ENCODE peak calls at places on chromosomes 11 and 22, in ten cellular contexts. V is thyroid gland, L is A549, J is transverse colon, O is HCT116, F is gastrocnemius medialis, I is spleen, U is ovary, S is NB4, N is right lobe of liver. X is an unnamed sample.

GRCh38 chr11:90124371-90124770 is 10.1 kb upstream of the NAALAD2 start:
- DNase-seq in J (no peak), O (no peak), L (no peak), I (no peak), F (no peak), U (no peak), N (no peak), S (no peak), V (no peak), X (no peak)

GRCh38 chr11:129425214-129425613 is 49.6 kb downstream of the BARX2 start:
- DNase-seq in V (no peak), J (no peak), F (no peak), O (no peak), N (no peak), I (no peak), S (no peak), U (no peak), L (no peak), X (no peak)

GRCh38 chr22:47030881-47031627 is 268.6 kb downstream of the TBC1D22A start:
- DNase-seq in N (peak), J (peak), S (no peak), O (no peak), L (no peak), F (no peak), I (peak), V (no peak), U (peak), X (no peak)

GRCh38 chr11:105000167-105000566 is 22.8 kb downstream of the CASP5 start:
- DNase-seq in V (no peak), J (no peak), O (peak), F (no peak), I (no peak), S (peak), U (no peak), N (no peak), L (peak), X (no peak)

GRCh38 chr11:12802418-12803085 is 128.3 kb downstream of the TEAD1 start:
- DNase-seq in V (peak), S (no peak), U (peak), J (peak), N (peak), L (peak), O (peak), F (no peak), I (no peak), X (no peak)

GRCh38 chr11:37496196-37496595 is 898.2 kb upstream of the RAG2 start:
- DNase-seq in S (no peak), V (no peak), O (no peak), J (no peak), I (no peak), L (no peak), U (no peak), F (no peak), N (no peak), X (no peak)

GRCh38 chr22:46006379-46007002 is 29.5 kb upstream of the WNT7B start:
- DNase-seq in O (peak), N (peak), L (peak), J (peak), S (peak), V (peak), F (peak), U (peak), I (peak), X (peak)

GRCh38 chr11:104352036-104352435 is 188.1 kb upstream of the PDGFD start:
- DNase-seq in O (no peak), U (no peak), L (no peak), I (no peak), N (no peak), F (no peak), S (no peak), V (no peak), J (no peak), X (no peak)

GRCh38 chr11:128471138-128471661 is 116.2 kb downstream of the ETS1 start:
- DNase-seq in U (peak), I (peak), V (peak), F (no peak), S (peak), L (no peak), J (peak), N (no peak), O (no peak), X (no peak)

GRCh38 chr11:11618973-11619435 is 2.8 kb downstream of the GALNT18 start:
- DNase-seq in L (peak), I (no peak), O (no peak), N (no peak), J (no peak), F (no peak), V (no peak), U (no peak), S (no peak), X (no peak)

GRCh38 chr22:24830205-24830979 is 24.4 kb downstream of the SGSM1 start:
- DNase-seq in J (no peak), U (no peak), I (no peak), V (no peak), L (no peak), F (no peak), S (no peak), O (no peak), N (no peak), X (no peak)

GRCh38 chr11:19690885-19691284 is 21.8 kb upstream of the NAV2 start:
- DNase-seq in I (no peak), J (no peak), L (no peak), N (no peak), S (no peak), F (no peak), O (no peak), U (no peak), V (no peak), X (no peak)

GRCh38 chr22:46085831-46086576 is 64.3 kb upstream of the PPARA start:
- DNase-seq in V (no peak), J (peak), U (peak), I (peak), S (no peak), F (no peak), O (peak), L (peak), N (peak), X (peak)

GRCh38 chr11:68038226-68038717 is 553 bp upstream of the TCIRG1 start:
- DNase-seq in I (peak), S (no peak), L (no peak), O (no peak), V (no peak), N (peak), F (no peak), J (no peak), U (peak), X (no peak)
- TF ChIP-seq POLR2A in I (no peak), S (no peak), L (no peak), O (no peak), V (no peak), N (no peak), F (no peak), J (no peak), U (no peak), X (no peak)

GRCh38 chr22:50010676-50011446 is 1.7 kb downstream of the IL17REL start:
- DNase-seq in U (no peak), I (no peak), O (no peak), N (no peak), S (no peak), L (no peak), F (no peak), J (peak), V (no peak), X (no peak)
- H3K4me3 ChIP-seq in U (no peak), I (peak), O (no peak), N (no peak), S (no peak), L (no peak), F (no peak), J (no peak), V (no peak), X (no peak)

GRCh38 chr11:236774-237767 is at the start of gene PSMD13:
- DNase-seq in N (peak), O (peak), I (peak), S (peak), V (peak), F (peak), L (peak), U (peak), J (peak), X (peak)
- TF ChIP-seq POLR2A in N (no peak), O (peak), I (no peak), S (peak), V (peak), F (peak), L (peak), U (peak), J (peak), X (no peak)

DNA sequence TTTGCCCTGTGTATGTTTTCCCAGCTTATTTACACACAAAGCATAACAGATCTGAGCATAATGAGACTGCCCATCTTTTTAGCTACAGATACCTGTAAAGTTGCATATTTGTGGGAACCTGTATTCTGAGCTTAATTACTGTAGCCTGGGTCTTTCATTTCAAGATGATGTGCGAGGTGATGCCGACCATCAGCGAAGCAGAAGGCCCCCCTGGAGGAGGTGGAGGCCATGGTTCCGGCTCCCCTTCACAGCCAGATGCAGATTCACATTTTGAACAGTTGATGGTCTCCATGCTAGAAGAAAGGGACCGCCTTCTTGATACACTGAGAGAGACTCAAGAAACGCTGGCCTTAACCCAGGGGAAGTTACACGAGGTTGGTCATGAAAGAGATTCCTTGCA is 1.5 kb downstream of the PPFIA1 start:
- DNase-seq in L (no peak), N (peak), S (peak), I (peak), J (no peak), O (no peak), U (no peak), V (no peak), F (no peak), X (no peak)
- H3K4me3 ChIP-seq in L (no peak), N (no peak), S (peak), I (peak), J (no peak), O (peak), U (no peak), V (peak), F (no peak), X (no peak)

DNA sequence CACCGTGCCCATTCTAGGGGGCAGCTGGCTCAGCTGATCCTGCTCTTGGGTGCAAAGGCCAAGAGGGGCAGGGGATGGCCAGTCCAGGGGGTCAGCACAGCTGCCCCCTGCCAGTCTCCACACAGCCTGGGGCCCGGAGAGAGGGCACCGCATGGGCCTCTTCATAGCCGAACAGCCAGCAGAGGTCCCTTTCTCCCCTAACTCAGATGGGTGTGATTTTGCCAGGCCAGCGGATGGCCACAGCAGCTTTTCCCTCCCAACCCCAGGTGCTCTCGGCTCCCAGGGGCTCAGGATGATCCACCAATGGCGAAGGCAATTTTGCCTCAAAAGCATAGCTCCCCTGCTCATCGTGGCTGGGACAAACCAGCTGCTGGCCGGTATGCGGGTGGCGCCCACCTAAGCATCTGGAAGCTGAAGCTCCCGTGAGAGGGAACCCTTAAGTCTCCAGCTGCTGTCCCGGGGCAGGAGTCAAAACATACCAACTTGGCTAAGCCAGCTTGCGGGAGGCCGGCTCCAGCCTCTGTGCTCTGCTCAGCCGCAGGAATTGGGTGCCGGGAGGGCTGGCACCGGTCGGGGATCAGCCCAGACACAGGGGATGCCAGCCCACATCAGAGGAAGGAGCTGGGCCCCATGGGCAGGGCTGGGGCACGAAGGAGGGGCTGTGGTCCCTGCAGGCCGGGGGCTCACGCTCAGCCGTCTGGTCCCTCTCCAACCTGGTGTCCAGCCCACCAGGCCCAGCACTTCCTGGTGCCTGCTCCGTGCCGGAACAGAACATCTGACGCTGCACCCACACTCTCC is 30.5 kb upstream of the GNB1L start:
- DNase-seq in I (peak), L (no peak), J (no peak), N (peak), V (no peak), S (no peak), O (no peak), U (no peak), F (no peak), X (no peak)
- TF ChIP-seq POLR2A in I (no peak), L (no peak), J (no peak), N (no peak), V (no peak), S (no peak), O (no peak), U (no peak), F (no peak), X (no peak)

DNA sequence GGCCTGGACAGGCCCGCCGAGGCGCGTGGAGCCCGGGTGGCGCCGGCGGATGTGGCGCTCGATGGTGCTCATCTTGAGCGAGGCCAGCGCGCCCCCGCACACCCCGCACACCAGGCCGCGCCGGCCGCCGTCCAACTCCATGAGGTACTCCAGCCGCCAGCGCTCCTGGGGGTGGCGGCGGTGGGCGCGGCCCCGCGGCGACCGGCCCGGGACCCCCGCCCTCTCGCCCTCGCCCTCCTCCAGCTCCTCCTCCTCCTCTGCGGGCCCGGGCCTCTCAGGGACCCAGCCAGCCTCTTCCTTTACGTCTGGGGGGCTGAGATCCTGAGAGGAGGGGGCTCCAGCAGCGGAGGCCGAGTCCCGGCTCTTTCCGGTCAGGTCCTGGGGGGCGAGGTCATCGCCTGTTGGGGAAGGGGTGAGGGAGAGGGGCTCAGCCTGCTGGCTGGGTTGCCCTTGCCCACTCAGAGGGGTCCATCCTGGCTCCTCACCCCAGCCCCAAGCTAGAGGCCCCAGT is 4.3 kb downstream of the ZFTA start:
- DNase-seq in O (no peak), U (peak), J (peak), V (no peak), F (no peak), L (no peak), N (peak), I (no peak), S (no peak), X (no peak)
- H3K4me3 ChIP-seq in O (no peak), U (peak), J (peak), V (peak), F (no peak), L (no peak), N (peak), I (no peak), S (no peak), X (no peak)

GRCh38 chr11:83006877-83007330 is 64.8 kb downstream of the RAB30 start:
- DNase-seq in J (no peak), L (no peak), I (no peak), O (no peak), N (peak), U (no peak), S (no peak), V (no peak), F (no peak), X (no peak)

GRCh38 chr11:83007477-83007876 is 64.2 kb downstream of the RAB30 start:
- DNase-seq in O (no peak), F (no peak), L (no peak), J (no peak), I (no peak), V (no peak), S (no peak), N (no peak), U (no peak), X (no peak)

GRCh38 chr11:83009999-83010398 is 61.7 kb downstream of the RAB30 start:
- DNase-seq in I (no peak), U (no peak), V (no peak), L (no peak), O (no peak), S (no peak), J (no peak), F (no peak), N (no peak), X (no peak)

GRCh38 chr11:83008581-83008923 is 63.1 kb downstream of the RAB30 start:
- DNase-seq in I (no peak), O (no peak), F (no peak), S (no peak), J (no peak), V (no peak), L (no peak), U (no peak), N (no peak), X (no peak)

GRCh38 chr11:83007909-83008580 is 63.7 kb downstream of the RAB30 start:
- DNase-seq in O (no peak), S (no peak), U (peak), J (peak), V (peak), N (peak), L (no peak), I (peak), F (no peak), X (no peak)
- TF ChIP-seq POLR2A in O (no peak), S (no peak), U (no peak), J (no peak), V (no peak), N (no peak), L (no peak), I (no peak), F (no peak), X (no peak)

GRCh38 chr11:9363954-9364912 is 20.2 kb upstream of the IPO7 start:
- DNase-seq in F (peak), V (peak), N (peak), S (peak), I (peak), U (peak), O (peak), L (peak), J (peak), X (peak)
- H3K4me3 ChIP-seq in F (peak), V (peak), N (peak), S (peak), I (peak), U (peak), O (peak), L (peak), J (peak), X (no peak)

DNA sequence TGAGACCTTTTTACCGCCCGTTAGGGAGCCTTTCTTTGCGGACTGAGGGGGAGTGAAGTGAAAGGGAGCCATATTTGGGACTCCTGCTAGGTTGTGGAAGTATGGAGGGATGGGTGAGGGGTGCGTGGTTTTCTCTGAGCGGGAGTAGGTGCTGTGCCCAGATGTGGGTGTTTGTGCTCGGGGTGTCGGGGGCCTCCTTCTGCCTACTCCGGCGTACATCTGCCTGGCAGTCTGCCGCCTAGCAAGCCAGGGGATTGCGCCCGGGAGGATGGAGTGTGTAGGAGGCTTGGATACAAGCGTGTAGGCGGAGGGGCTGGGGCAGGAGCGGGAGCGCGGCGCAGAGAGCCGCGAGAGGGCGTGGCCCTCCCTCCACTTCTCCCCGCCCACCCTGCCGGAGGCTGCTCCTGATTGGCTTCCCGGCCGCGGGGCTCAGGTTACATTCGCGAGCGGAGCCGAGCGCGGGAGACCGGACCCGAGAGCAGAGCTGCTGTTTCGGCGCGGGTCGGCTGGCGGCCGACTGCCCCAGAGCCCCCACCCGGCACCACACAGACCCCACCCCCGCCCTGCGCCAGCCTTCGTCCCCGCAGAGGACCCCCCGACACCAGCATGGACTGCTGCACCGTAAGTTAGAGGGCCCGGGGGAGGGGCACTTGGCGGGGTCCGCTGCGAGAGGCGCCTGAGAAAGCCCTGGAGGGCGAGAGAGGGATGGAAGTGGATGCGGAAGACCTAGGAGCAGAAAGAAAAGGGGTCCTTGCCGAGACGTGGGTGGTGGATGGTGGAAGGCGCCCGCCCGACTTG is at the start of gene NRGN:
- DNase-seq in S (peak), O (peak), V (peak), L (peak), F (peak), I (peak), N (peak), J (peak), U (peak), X (peak)
- TF ChIP-seq POLR2A in S (no peak), O (no peak), V (peak), L (no peak), F (no peak), I (no peak), N (no peak), J (no peak), U (no peak), X (no peak)

GRCh38 chr11:114178656-114179055 is 117.5 kb upstream of the NNMT start:
- DNase-seq in S (no peak), V (no peak), O (no peak), J (no peak), F (peak), I (no peak), N (no peak), U (no peak), L (no peak), X (no peak)

GRCh38 chr11:114181195-114181594 is 115.0 kb upstream of the NNMT start:
- DNase-seq in O (no peak), V (no peak), N (no peak), U (no peak), L (no peak), I (no peak), J (no peak), F (no peak), S (no peak), X (no peak)

GRCh38 chr11:114181752-114182151 is 114.4 kb upstream of the NNMT start:
- DNase-seq in V (no peak), L (no peak), O (no peak), N (no peak), S (no peak), F (peak), J (no peak), I (no peak), U (no peak), X (no peak)

GRCh38 chr11:114180301-114181055 is 115.7 kb upstream of the NNMT start:
- DNase-seq in F (no peak), J (peak), S (peak), V (peak), U (peak), O (no peak), N (peak), L (peak), I (no peak), X (no peak)

GRCh38 chr11:114179234-114179941 is 116.8 kb upstream of the NNMT start:
- DNase-seq in S (no peak), I (no peak), O (no peak), U (peak), L (peak), V (peak), N (peak), F (peak), J (peak), X (peak)
- H3K4me3 ChIP-seq in S (no peak), I (peak), O (no peak), U (peak), L (no peak), V (peak), N (peak), F (peak), J (no peak), X (no peak)

X was measured in lower leg skin.